ENCODE peak calls at places on chromosomes 6 and 20, in nine cellular contexts. P is globus pallidus; S is GM13977; I is AG09319; Z is stimulated activated CD4-positive, alpha-beta T cell treated with anti-CD3 and anti-CD28 coated beads, Interleukin-4, amount 100 ng/mL, for 4 hours; E is cardiac septum; B is non-pigmented ciliary epithelial cell; H is astrocyte; O is Peyer's patch. A is an unnamed sample.

GRCh38 chr6:106470811-106471210 is 110.3 kb downstream of the CRYBG1 start:
- DNase-seq in I (no peak), B (no peak), O (no peak), Z (no peak), E (no peak), H (peak; percentile 44), S (no peak), P (no peak), A (no peak)

GRCh38 chr6:83696674-83697073 is 12.2 kb downstream of the SNAP91 start:
- DNase-seq in S (no peak), P (no peak), H (no peak), E (no peak), Z (no peak), O (no peak), I (no peak), B (no peak), A (no peak)

GRCh38 chr20:46213946-46214830 is 94.1 kb downstream of the CDH22 start:
- DNase-seq in P (no peak), E (no peak), H (no peak), S (no peak), O (no peak), Z (no peak), B (no peak), I (no peak), A (no peak)

GRCh38 chr6:47083586-47084047 is 41.5 kb upstream of the ADGRF1 start:
- DNase-seq in H (peak; percentile 94), B (no peak), E (peak; percentile 89), O (peak; percentile 18), Z (no peak), P (peak; percentile 27), S (no peak), I (peak; percentile 57), A (no peak)

GRCh38 chr20:20492521-20493334 is 124.8 kb downstream of the INSM1 start:
- DNase-seq in I (no peak), P (peak; percentile 93), S (no peak), O (no peak), H (peak; percentile 70), E (no peak), Z (no peak), B (no peak), A (no peak)

GRCh38 chr6:74431873-74432272 is 735.9 kb downstream of the CD109 start:
- DNase-seq in E (no peak), O (no peak), B (peak; percentile 14), Z (no peak), P (no peak), H (peak; percentile 29), S (no peak), I (no peak), A (no peak)

GRCh38 chr6:46098678-46099077 is 31.1 kb upstream of the ENPP4 start:
- DNase-seq in B (no peak), E (no peak), Z (no peak), P (peak; percentile 91), I (no peak), S (no peak), O (no peak), H (no peak), A (no peak)

GRCh38 chr6:51283723-51284122 is 465.1 kb downstream of the TFAP2B start:
- DNase-seq in E (no peak), O (no peak), B (no peak), I (no peak), S (no peak), H (no peak), P (peak; percentile 17), Z (no peak), A (no peak)

GRCh38 chr6:139698526-139699182 is 324.2 kb upstream of the CITED2 start:
- DNase-seq in I (no peak), S (no peak), E (no peak), B (no peak), Z (no peak), P (no peak), O (no peak), H (no peak), A (no peak)

GRCh38 chr20:36542019-36542488 is 735 bp downstream of the MYL9 start:
- DNase-seq in H (no peak), Z (no peak), O (no peak), B (no peak), P (no peak), I (no peak), E (no peak), S (no peak), A (no peak)

GRCh38 chr6:153117986-153118886 is 12.8 kb downstream of the RGS17 start:
- DNase-seq in B (no peak), I (no peak), S (peak; percentile 41), O (no peak), Z (no peak), P (no peak), E (no peak), H (peak; percentile 77), A (no peak)

A was measured in activated T-helper 9 cell treated with anti-CD3 and anti-CD28 coated beads, Interleukin-2, amount 50 U/mL, for 16 hours.